ENCODE peak calls at places on chromosomes 12 and 14, in four cellular contexts. G is stimulated activated naive CD4-positive, alpha-beta T cell; O is HEK293T; V is KBM-7. K is an unnamed sample.

GRCh38 chr14:44291516-44291915 is 215.6 kb downstream of the FSCB start:
- DNase-seq in G (no peak), O (no peak), V (no peak), K (peak; percentile 9)

GRCh38 chr12:25960176-25960575 is 1.7 kb downstream of the RASSF8 start:
- DNase-seq in G (no peak), O (peak; percentile 33), V (peak; percentile 63), K (no peak)

GRCh38 chr14:72589652-72590051 is 304.2 kb downstream of the DPF3 start:
- DNase-seq in G (no peak), O (no peak), V (no peak), K (no peak)

GRCh38 chr12:62766516-62766915 is 168.4 kb downstream of the PPM1H start:
- DNase-seq in G (no peak), O (no peak), V (no peak), K (no peak)

GRCh38 chr12:132551271-132552120 is 58.9 kb downstream of the LRCOL1 start:
- DNase-seq in G (no peak), O (no peak), V (no peak), K (no peak)

GRCh38 chr14:87944987-87945604 is 47.9 kb downstream of the GALC start:
- DNase-seq in G (no peak), O (peak; percentile 9), V (peak; percentile 58), K (no peak)

GRCh38 chr12:15522574-15523187 is 200.4 kb downstream of the PTPRO start:
- DNase-seq in G (no peak), O (peak; percentile 39), V (peak; percentile 58), K (no peak)

GRCh38 chr12:47362131-47362686 is 282.4 kb upstream of the AMIGO2 start:
- DNase-seq in G (no peak), O (no peak), V (no peak), K (no peak)

GRCh38 chr14:51094282-51094821 is 553 bp downstream of the TRIM9 start:
- DNase-seq in G (no peak), O (peak; percentile 19), V (no peak), K (no peak)

GRCh38 chr14:92724516-92725340 is 23.7 kb downstream of the LGMN start:
- DNase-seq in G (no peak), O (no peak), V (peak; percentile 14), K (no peak)

GRCh38 chr12:68538722-68539614 is 71.7 kb upstream of the RAP1B start:
- DNase-seq in G (peak; percentile 62), O (no peak), V (peak; percentile 70), K (peak; percentile 49)

GRCh38 chr14:77069551-77069950 is 28.5 kb upstream of the CIPC start:
- DNase-seq in G (no peak), O (no peak), V (no peak), K (no peak)

GRCh38 chr14:55446127-55446736 is 5.8 kb upstream of the TBPL2 start:
- DNase-seq in G (peak; percentile 25), O (peak; percentile 66), V (peak; percentile 89), K (peak; percentile 59)

GRCh38 chr14:23095196-23096108 is at the start of gene C14orf119:
- DNase-seq in G (no peak), O (peak; percentile 99), V (peak; percentile 100), K (peak; percentile 97)

GRCh38 chr12:74440469-74440868 is 97.2 kb upstream of the ATXN7L3B start:
- DNase-seq in G (no peak), O (no peak), V (no peak), K (no peak)

GRCh38 chr12:46387697-46388096 is 15.1 kb upstream of the SLC38A2 start:
- DNase-seq in G (no peak), O (no peak), V (no peak), K (no peak)

GRCh38 chr14:69614592-69614991 is 3.2 kb downstream of the SUSD6 start:
- DNase-seq in G (no peak), O (no peak), V (peak; percentile 89), K (no peak)

GRCh38 chr12:124762791-124763593 is 100.7 kb downstream of the SCARB1 start:
- DNase-seq in G (no peak), O (no peak), V (no peak), K (no peak)

GRCh38 chr12:74490390-74491064 is 47.1 kb upstream of the ATXN7L3B start:
- DNase-seq in G (no peak), O (no peak), V (no peak), K (no peak)

GRCh38 chr12:106595268-106595667 is 12.5 kb downstream of the RFX4 start:
- DNase-seq in G (no peak), O (no peak), V (no peak), K (no peak)

GRCh38 chr12:81976661-81977060 is 217.5 kb upstream of the PPFIA2 start:
- DNase-seq in G (no peak), O (no peak), V (no peak), K (no peak)

GRCh38 chr14:74614508-74615495 is 2.8 kb upstream of the LTBP2 start:
- DNase-seq in G (no peak), O (no peak), V (no peak), K (no peak)

GRCh38 chr12:29756741-29757390 is 26.9 kb downstream of the TMTC1 start:
- DNase-seq in G (no peak), O (no peak), V (no peak), K (no peak)

GRCh38 chr14:24071144-24071697 is at the start of gene CPNE6:
- DNase-seq in G (no peak), O (no peak), V (no peak), K (no peak)

GRCh38 chr14:72779679-72780078 is 114.2 kb downstream of the DPF3 start:
- DNase-seq in G (no peak), O (no peak), V (no peak), K (no peak)

GRCh38 chr14:70416322-70416716 is 571 bp downstream of the SYNJ2BP start:
- DNase-seq in G (no peak), O (peak; percentile 17), V (no peak), K (peak; percentile 18)

GRCh38 chr12:121788176-121788818 is 5.2 kb downstream of the RHOF start:
- DNase-seq in G (no peak), O (no peak), V (no peak), K (no peak)

GRCh38 chr14:23703027-23703426 is 66.9 kb downstream of the DHRS2 start:
- DNase-seq in G (no peak), O (no peak), V (no peak), K (no peak)

K was measured in hepatic stellate cell.